ENCODE peak calls at places on chromosomes 4 and X, in ten cellular contexts. Y, W, Q, B, F, P, L, A, D and C are unnamed samples.

GRCh38 chr4:21887481-21887880 is 61.1 kb downstream of the KCNIP4 start:
- DNase-seq in Y (no peak), W (no peak), Q (no peak), B (no peak), F (no peak), P (no peak), L (no peak), A (no peak), D (no peak), C (no peak)

GRCh38 chr4:186839122-186840037 is 115.7 kb upstream of the FAT1 start:
- DNase-seq in Y (no peak), W (peak), Q (peak), B (peak), F (no peak), P (no peak), L (no peak), A (no peak), D (peak), C (no peak)

GRCh38 chrX:38961936-38962335 is 160.7 kb downstream of the MID1IP1 start:
- DNase-seq in Y (no peak), W (no peak), Q (no peak), B (no peak), F (no peak), P (no peak), L (no peak), A (no peak), D (no peak), C (no peak)

GRCh38 chrX:19513383-19513782 is 1.9 kb downstream of the MAP3K15 start:
- DNase-seq in Y (no peak), W (peak), Q (no peak), B (no peak), F (no peak), P (no peak), L (no peak), A (no peak), D (no peak), C (no peak)

GRCh38 chr4:123397276-123398150 is 918 bp downstream of the SPRY1 start:
- DNase-seq in Y (peak), W (peak), Q (peak), B (peak), F (peak), P (no peak), L (peak), A (no peak), D (peak), C (peak)

GRCh38 chrX:135596495-135596894 is 76.0 kb downstream of the INTS6L start:
- DNase-seq in Y (peak), W (peak), Q (no peak), B (peak), F (peak), P (peak), L (peak), A (no peak), D (peak), C (peak)

GRCh38 chr4:8537041-8537461 is 43.1 kb upstream of the GPR78 start:
- DNase-seq in Y (no peak), W (peak), Q (peak), B (peak), F (peak), P (no peak), L (no peak), A (peak), D (peak), C (peak)

GRCh38 chr4:119738901-119739300 is 110.3 kb upstream of the PDE5A start:
- DNase-seq in Y (no peak), W (no peak), Q (no peak), B (no peak), F (no peak), P (no peak), L (no peak), A (no peak), D (no peak), C (no peak)

GRCh38 chrX:40581333-40581910 is 652 bp downstream of the ATP6AP2 start:
- DNase-seq in Y (no peak), W (peak), Q (peak), B (peak), F (no peak), P (no peak), L (no peak), A (no peak), D (peak), C (no peak)

GRCh38 chr4:105145059-105145912 is 1.4 kb upstream of the TET2 start:
- DNase-seq in Y (peak), W (no peak), Q (no peak), B (no peak), F (no peak), P (no peak), L (no peak), A (no peak), D (no peak), C (no peak)

GRCh38 chr4:30901781-30902479 is 181.8 kb downstream of the PCDH7 start:
- DNase-seq in Y (no peak), W (no peak), Q (no peak), B (no peak), F (no peak), P (no peak), L (no peak), A (no peak), D (no peak), C (no peak)